ENCODE peak calls at places on chromosomes 11 and 22, in seven cellular contexts. B is A549, S is lung, H is adipocyte, N is psoas muscle, T is tibial nerve, Q is mammary epithelial cell. P is an unnamed sample.

GRCh38 chr11:477042-477715 is 27.1 kb downstream of the PTDSS2 start:
- DNase-seq in B (no peak), S (no peak), H (peak; percentile 42), N (no peak), T (no peak), Q (no peak), P (no peak)

GRCh38 chr11:119727523-119728081 is 1.4 kb downstream of the NECTIN1 start:
- DNase-seq in B (no peak), S (no peak), H (peak; percentile 39), N (peak; percentile 31), T (no peak), Q (no peak), P (no peak)

GRCh38 chr11:92500463-92500862 is 275.8 kb downstream of the FAT3 start:
- DNase-seq in B (no peak), S (no peak), H (no peak), N (no peak), T (no peak), Q (peak; percentile 22), P (no peak)

GRCh38 chr11:16945671-16946469 is 68.3 kb downstream of the PLEKHA7 start:
- DNase-seq in B (peak; percentile 76), S (peak; percentile 65), H (peak; percentile 67), N (no peak), T (peak; percentile 21), Q (peak; percentile 65), P (peak; percentile 48)

GRCh38 chr11:46898396-46899095 is 19.8 kb downstream of the LRP4 start:
- DNase-seq in B (no peak), S (peak; percentile 57), H (no peak), N (no peak), T (no peak), Q (no peak), P (no peak)

GRCh38 chr11:19498986-19499669 is 213.5 kb upstream of the NAV2 start:
- DNase-seq in B (peak; percentile 6), S (no peak), H (no peak), N (no peak), T (no peak), Q (peak; percentile 12), P (no peak)

GRCh38 chr11:21460082-21460481 is 732.8 kb upstream of the ANO5 start:
- DNase-seq in B (peak; percentile 16), S (no peak), H (no peak), N (no peak), T (no peak), Q (no peak), P (no peak)

GRCh38 chr11:61870429-61871039 is 20.8 kb downstream of the FADS3 start:
- DNase-seq in B (no peak), S (no peak), H (peak; percentile 22), N (no peak), T (no peak), Q (no peak), P (no peak)

GRCh38 chr11:118380571-118380970 is 20.8 kb upstream of the ATP5MG start:
- DNase-seq in B (no peak), S (no peak), H (no peak), N (no peak), T (no peak), Q (peak; percentile 40), P (no peak)

GRCh38 chr11:128716661-128717210 is 22.9 kb downstream of the FLI1 start:
- DNase-seq in B (no peak), S (no peak), H (peak; percentile 81), N (no peak), T (no peak), Q (no peak), P (peak; percentile 77)

GRCh38 chr11:2415601-2416380 is 15.2 kb downstream of the TSSC4 start:
- DNase-seq in B (no peak), S (no peak), H (no peak), N (no peak), T (no peak), Q (no peak), P (no peak)

GRCh38 chr22:46678003-46678657 is 57.9 kb downstream of the GRAMD4 start:
- DNase-seq in B (no peak), S (no peak), H (no peak), N (no peak), T (no peak), Q (no peak), P (no peak)

GRCh38 chr11:17790453-17790852 is 55.9 kb downstream of the KCNC1 start:
- DNase-seq in B (no peak), S (no peak), H (peak; percentile 62), N (no peak), T (no peak), Q (peak; percentile 67), P (no peak)

GRCh38 chr11:875769-876301 is 33.2 kb downstream of the TSPAN4 start:
- DNase-seq in B (no peak), S (no peak), H (no peak), N (no peak), T (no peak), Q (no peak), P (no peak)

GRCh38 chr22:20741634-20742581 is 32.0 kb upstream of the SERPIND1 start:
- DNase-seq in B (peak; percentile 18), S (no peak), H (peak; percentile 57), N (no peak), T (peak; percentile 29), Q (peak; percentile 21), P (no peak)

GRCh38 chr22:37049224-37049623 is 2.3 kb upstream of the KCTD17 start:
- DNase-seq in B (no peak), S (no peak), H (no peak), N (no peak), T (no peak), Q (no peak), P (no peak)

GRCh38 chr11:64864473-64865285 is 13.7 kb downstream of the EHD1 start:
- DNase-seq in B (no peak), S (no peak), H (peak; percentile 94), N (peak; percentile 80), T (peak; percentile 42), Q (peak; percentile 75), P (peak; percentile 90)

GRCh38 chr11:8987446-8987845 is 16.4 kb downstream of the NRIP3 start:
- DNase-seq in B (no peak), S (no peak), H (no peak), N (no peak), T (no peak), Q (no peak), P (no peak)

GRCh38 chr22:42337356-42337755 is 66.9 kb upstream of the TCF20 start:
- DNase-seq in B (no peak), S (no peak), H (no peak), N (no peak), T (no peak), Q (no peak), P (no peak)

GRCh38 chr11:105100976-105101630 is 38.5 kb downstream of the CARD18 start:
- DNase-seq in B (no peak), S (no peak), H (no peak), N (no peak), T (no peak), Q (peak; percentile 63), P (no peak)

GRCh38 chr11:102666331-102666957 is 39.1 kb downstream of the MMP27 start:
- DNase-seq in B (peak; percentile 46), S (peak; percentile 39), H (peak; percentile 82), N (no peak), T (peak; percentile 29), Q (peak; percentile 37), P (peak; percentile 40)

GRCh38 chr11:108538502-108538901 is 40.3 kb upstream of the POGLUT3 start:
- DNase-seq in B (no peak), S (no peak), H (no peak), N (no peak), T (no peak), Q (no peak), P (no peak)

GRCh38 chr11:108534274-108534882 is 36.2 kb upstream of the POGLUT3 start:
- DNase-seq in B (no peak), S (no peak), H (no peak), N (no peak), T (no peak), Q (no peak), P (no peak)

GRCh38 chr11:108535384-108535955 is 37.3 kb upstream of the POGLUT3 start:
- DNase-seq in B (no peak), S (no peak), H (no peak), N (no peak), T (no peak), Q (no peak), P (no peak)

GRCh38 chr11:108536783-108537182 is 38.6 kb upstream of the POGLUT3 start:
- DNase-seq in B (no peak), S (no peak), H (no peak), N (no peak), T (no peak), Q (peak; percentile 36), P (no peak)

DNA sequence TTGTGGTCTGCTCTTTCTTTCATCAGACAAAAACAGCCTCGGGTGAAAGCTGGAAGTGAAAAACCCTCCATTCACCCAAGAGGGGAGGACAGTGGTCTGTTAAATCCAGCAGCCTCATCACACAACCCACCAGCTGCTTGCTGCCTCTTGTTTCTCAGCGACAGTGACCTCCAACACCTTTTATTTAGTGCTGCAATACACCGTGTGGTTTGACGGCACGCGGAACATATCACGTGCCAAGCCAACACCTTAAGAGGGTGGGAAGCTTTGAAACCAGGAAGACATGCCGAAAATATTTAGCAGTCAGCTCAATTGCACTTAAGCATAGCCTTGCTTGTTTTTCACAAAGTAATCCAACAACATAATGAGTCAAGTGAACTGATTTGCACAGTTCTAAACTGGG is 39.8 kb upstream of the POGLUT3 start:
- DNase-seq in B (no peak), S (peak; percentile 76), H (no peak), N (no peak), T (no peak), Q (no peak), P (no peak)
- H3K9me3 ChIP-seq in B (no peaks in the 10 kb centered on the region), S (no peaks in the 10 kb centered on the region), H (no peaks in the 10 kb centered on the region), N (no peaks in the 10 kb centered on the region), T (no peaks in the 10 kb centered on the region), Q (no peaks in the 10 kb centered on the region), P (no peaks in the 10 kb centered on the region)

GRCh38 chr22:28594076-28594783 is 85.4 kb downstream of the TTC28 start:
- DNase-seq in B (no peak), S (no peak), H (peak; percentile 31), N (no peak), T (no peak), Q (no peak), P (no peak)
- H3K9me3 ChIP-seq in B (no peaks in the 10 kb centered on the region), S (no peaks in the 10 kb centered on the region), H (no peaks in the 10 kb centered on the region), N (no peaks in the 10 kb centered on the region), T (no peaks in the 10 kb centered on the region), Q (no peaks in the 10 kb centered on the region), P (no peaks in the 10 kb centered on the region)

GRCh38 chr22:48855593-48856307 is 971.9 kb downstream of the BRD1 start:
- DNase-seq in B (no peak), S (no peak), H (no peak), N (no peak), T (no peak), Q (no peak), P (no peak)

GRCh38 chr22:48855013-48855412 is 972.7 kb downstream of the BRD1 start:
- DNase-seq in B (no peak), S (no peak), H (no peak), N (no peak), T (no peak), Q (no peak), P (no peak)

GRCh38 chr22:48851933-48852549 is 975.6 kb downstream of the BRD1 start:
- DNase-seq in B (no peak), S (no peak), H (no peak), N (no peak), T (no peak), Q (no peak), P (no peak)

GRCh38 chr22:48856308-48856615 is 971.4 kb downstream of the BRD1 start:
- DNase-seq in B (no peak), S (no peak), H (no peak), N (no peak), T (no peak), Q (no peak), P (no peak)

GRCh38 chr22:48853627-48854240 is 973.9 kb downstream of the BRD1 start:
- DNase-seq in B (no peak), S (no peak), H (no peak), N (no peak), T (no peak), Q (no peak), P (no peak)
- H3K9me3 ChIP-seq in B (no peaks in the 10 kb centered on the region), S (no peaks in the 10 kb centered on the region), H (no peaks in the 10 kb centered on the region), N (no peaks in the 10 kb centered on the region), T (no peaks in the 10 kb centered on the region), Q (peaks cover 57% of the 10 kb centered on the region), P (no peaks in the 10 kb centered on the region)

GRCh38 chr22:49097171-49097925 is 730.3 kb downstream of the BRD1 start:
- DNase-seq in B (no peak), S (no peak), H (no peak), N (no peak), T (no peak), Q (no peak), P (no peak)
- H3K9me3 ChIP-seq in B (no peaks in the 10 kb centered on the region), S (no peaks in the 10 kb centered on the region), H (no peaks in the 10 kb centered on the region), N (no peaks in the 10 kb centered on the region), T (no peaks in the 10 kb centered on the region), Q (peaks cover 59% of the 10 kb centered on the region), P (peaks cover 11% of the 10 kb centered on the region)

P was measured in SJSA1.